ENCODE peak calls at places on chromosomes 13 and 19, in four cellular contexts. V, F, K and L are unnamed samples.

GRCh38 chr19:41352609-41353465 is 885 bp downstream of the TGFB1 start:
- DNase-seq in V (peak; percentile 78), F (peak; percentile 73), K (peak; percentile 76), L (peak; percentile 87)

GRCh38 chr19:45492627-45493470 is 4.0 kb downstream of the RTN2 start:
- DNase-seq in V (peak; percentile 73), F (no peak), K (peak; percentile 63), L (no peak)

GRCh38 chr19:7999376-7999775 is 6.1 kb downstream of the ELAVL1 start:
- DNase-seq in V (no peak), F (no peak), K (no peak), L (no peak)

GRCh38 chr19:45305421-45305820 is 17.3 kb downstream of the CKM start:
- DNase-seq in V (no peak), F (no peak), K (no peak), L (no peak)

GRCh38 chr13:104592127-104592526 is 1525.9 kb upstream of the SLC10A2 start:
- DNase-seq in V (no peak), F (no peak), K (no peak), L (no peak)

GRCh38 chr19:40283414-40284250 is 1.5 kb downstream of the AKT2 start:
- DNase-seq in V (no peak), F (no peak), K (no peak), L (no peak)

GRCh38 chr19:49580264-49581006 is at the start of gene NOSIP:
- DNase-seq in V (peak; percentile 99), F (peak; percentile 88), K (peak; percentile 94), L (peak; percentile 92)

GRCh38 chr19:40279120-40279551 is 6.0 kb downstream of the AKT2 start:
- DNase-seq in V (no peak), F (no peak), K (peak; percentile 80), L (no peak)

GRCh38 chr13:25752957-25753540 is 298.8 kb downstream of the SHISA2 start:
- DNase-seq in V (no peak), F (no peak), K (peak; percentile 44), L (no peak)

GRCh38 chr13:94595006-94595942 is 678 bp downstream of the TGDS start:
- DNase-seq in V (no peak), F (peak; percentile 5), K (no peak), L (peak; percentile 4)

GRCh38 chr19:8094336-8094735 is 41.8 kb downstream of the CCL25 start:
- DNase-seq in V (no peak), F (no peak), K (no peak), L (no peak)

GRCh38 chr13:109454167-109454917 is 332.0 kb downstream of the IRS2 start:
- DNase-seq in V (no peak), F (no peak), K (no peak), L (no peak)

GRCh38 chr13:112188298-112188610 is 121.3 kb downstream of the SOX1 start:
- DNase-seq in V (no peak), F (no peak), K (no peak), L (no peak)

GRCh38 chr19:7560271-7560670 is 24.8 kb downstream of the PNPLA6 start:
- DNase-seq in V (peak; percentile 31), F (no peak), K (no peak), L (no peak)

GRCh38 chr19:55591555-55591954 is 7.8 kb downstream of the FIZ1 start:
- DNase-seq in V (peak; percentile 61), F (no peak), K (no peak), L (no peak)

GRCh38 chr19:13902993-13903555 is 2.8 kb downstream of the BRME1 start:
- DNase-seq in V (peak; percentile 40), F (no peak), K (no peak), L (no peak)

GRCh38 chr13:20239748-20240147 is 7.6 kb upstream of the GJB6 start:
- DNase-seq in V (no peak), F (no peak), K (no peak), L (no peak)

GRCh38 chr19:29449371-29449770 is 76.4 kb upstream of the VSTM2B start:
- DNase-seq in V (no peak), F (no peak), K (no peak), L (no peak)

GRCh38 chr19:5018224-5019015 is 49.5 kb downstream of the KDM4B start:
- DNase-seq in V (no peak), F (no peak), K (no peak), L (no peak)

GRCh38 chr13:28219408-28220099 is 81.2 kb downstream of the PAN3 start:
- DNase-seq in V (no peak), F (no peak), K (no peak), L (no peak)

GRCh38 chr19:12224676-12225075 is 61.8 kb downstream of the ZNF136 start:
- DNase-seq in V (no peak), F (no peak), K (no peak), L (no peak)

GRCh38 chr19:8611890-8612806 is 1.6 kb upstream of the ADAMTS10 start:
- DNase-seq in V (peak; percentile 94), F (no peak), K (peak; percentile 72), L (no peak)

GRCh38 chr13:110371550-110372465 is 64.7 kb downstream of the COL4A2 start:
- DNase-seq in V (peak; percentile 41), F (no peak), K (no peak), L (no peak)

GRCh38 chr13:92259523-92259922 is 861.1 kb downstream of the GPC5 start:
- DNase-seq in V (no peak), F (no peak), K (no peak), L (no peak)

GRCh38 chr19:4914736-4915501 is 5.6 kb downstream of the UHRF1 start:
- DNase-seq in V (peak; percentile 73), F (peak; percentile 54), K (no peak), L (no peak)

GRCh38 chr19:46471116-46471733 is at the start of gene PNMA8A:
- DNase-seq in V (peak; percentile 57), F (peak; percentile 33), K (peak; percentile 74), L (no peak)

GRCh38 chr19:55095260-55096060 is 19.8 kb downstream of the EPS8L1 start:
- DNase-seq in V (no peak), F (no peak), K (no peak), L (no peak)

GRCh38 chr13:46168341-46168740 is 13.6 kb downstream of the LCP1 start:
- DNase-seq in V (no peak), F (no peak), K (no peak), L (no peak)

GRCh38 chr13:35720290-35720689 is 243.8 kb upstream of the MAB21L1 start:
- DNase-seq in V (no peak), F (no peak), K (no peak), L (no peak)

GRCh38 chr19:15173746-15174404 is 26.9 kb downstream of the NOTCH3 start:
- DNase-seq in V (no peak), F (no peak), K (no peak), L (no peak)

GRCh38 chr19:47040869-47041268 is 7.6 kb downstream of the TMEM160 start:
- DNase-seq in V (no peak), F (no peak), K (no peak), L (no peak)

GRCh38 chr13:113945857-113946408 is 27.9 kb downstream of the C13orf46 start:
- DNase-seq in V (no peak), F (no peak), K (no peak), L (no peak)

GRCh38 chr13:63731896-63732295 is 2316.2 kb upstream of the PCDH20 start:
- DNase-seq in V (no peak), F (no peak), K (no peak), L (no peak)

GRCh38 chr19:7500811-7501450 is 12.1 kb upstream of the PEX11G start:
- DNase-seq in V (peak; percentile 89), F (no peak), K (no peak), L (no peak)

GRCh38 chr19:49316284-49316683 is 8.7 kb downstream of the SLC6A16 start:
- DNase-seq in V (no peak), F (no peak), K (no peak), L (no peak)

GRCh38 chr19:12800873-12801465 is 631 bp downstream of the PRDX2 start:
- DNase-seq in V (no peak), F (no peak), K (no peak), L (no peak)

GRCh38 chr13:114145256-114145655 is 12.8 kb upstream of the RASA3 start:
- DNase-seq in V (no peak), F (no peak), K (no peak), L (no peak)